ENCODE peak calls at places on chromosomes 2 and 18, in ten cellular contexts. U is GM23248, F is C1 segment of cervical spinal cord, T is neural crest cell, L is H7, N is ACHN, Y is iris pigment epithelial cell, E is occipital lobe, D is SW 1271, W is H9. C is an unnamed sample.

GRCh38 chr2:183089192-183089851 is 10.8 kb downstream of the DUSP19 start:
- DNase-seq in D (no peak), L (no peak), Y (no peak), W (no peak), T (no peak), F (no peak), N (peak), U (no peak), E (no peak), C (no peak)

GRCh38 chr2:29463181-29463900 is 348.1 kb downstream of the CLIP4 start:
- DNase-seq in D (no peak), N (no peak), T (no peak), E (no peak), L (no peak), U (peak), Y (peak), W (no peak), F (no peak), C (no peak)

GRCh38 chr2:8437228-8437948 is 244.5 kb upstream of the ID2 start:
- DNase-seq in W (no peak), N (no peak), E (no peak), L (no peak), Y (no peak), T (no peak), U (peak), F (no peak), D (no peak), C (no peak)

GRCh38 chr2:6793913-6794312 is 71.8 kb downstream of the CMPK2 start:
- DNase-seq in W (no peak), E (no peak), N (no peak), Y (no peak), L (no peak), D (no peak), T (no peak), U (no peak), F (no peak), C (no peak)

GRCh38 chr2:40543381-40543780 is 91.5 kb upstream of the SLC8A1 start:
- DNase-seq in D (no peak), Y (no peak), L (no peak), E (no peak), U (no peak), W (no peak), N (no peak), F (no peak), T (no peak), C (no peak)

GRCh38 chr18:30971338-30971956 is 71.1 kb downstream of the DSC3 start:
- DNase-seq in U (peak), T (no peak), L (no peak), D (no peak), E (no peak), F (no peak), W (no peak), Y (peak), N (peak), C (no peak)

GRCh38 chr18:76834379-76834778 is 12.0 kb downstream of the ZNF236 start:
- DNase-seq in D (no peak), W (no peak), E (no peak), Y (no peak), L (no peak), U (no peak), N (no peak), T (no peak), F (no peak), C (no peak)

GRCh38 chr2:159456500-159457426 is 159.6 kb downstream of the BAZ2B start:
- DNase-seq in U (no peak), E (no peak), Y (peak), L (no peak), T (no peak), W (no peak), N (no peak), F (no peak), D (no peak), C (no peak)

GRCh38 chr2:68185541-68186164 is 28.0 kb downstream of the PNO1 start:
- DNase-seq in Y (peak), D (no peak), N (peak), U (peak), W (peak), F (no peak), E (no peak), T (peak), L (peak), C (peak)

GRCh38 chr2:3648652-3649177 is 9.3 kb upstream of the ALLC start:
- DNase-seq in E (no peak), T (no peak), W (no peak), D (no peak), F (no peak), L (no peak), N (no peak), Y (no peak), U (no peak), C (no peak)

GRCh38 chr2:43133708-43134570 is 92.5 kb downstream of the ZFP36L2 start:
- DNase-seq in D (no peak), L (peak), E (no peak), F (no peak), Y (no peak), N (no peak), W (no peak), T (no peak), U (no peak), C (peak)

GRCh38 chr2:113133696-113134558 is 6.5 kb downstream of the IL1RN start:
- DNase-seq in U (peak), D (no peak), T (no peak), L (no peak), W (no peak), E (no peak), N (no peak), Y (no peak), F (no peak), C (peak)

GRCh38 chr2:190443778-190444481 is 35.8 kb downstream of the MFSD6 start:
- DNase-seq in F (no peak), U (peak), D (no peak), E (no peak), Y (peak), W (no peak), L (no peak), N (no peak), T (no peak), C (no peak)

GRCh38 chr2:52115750-52116149 is 1083.8 kb upstream of the NRXN1 start:
- DNase-seq in N (no peak), E (no peak), L (no peak), T (no peak), F (no peak), Y (no peak), D (no peak), U (no peak), W (no peak), C (no peak)

GRCh38 chr2:240250985-240251847 is 110.8 kb upstream of the OTOS start:
- DNase-seq in F (peak), D (peak), L (peak), Y (peak), E (peak), U (peak), W (peak), T (peak), N (peak), C (peak)

GRCh38 chr2:237097911-237098702 is 12.4 kb downstream of the COPS8 start:
- DNase-seq in D (no peak), L (no peak), U (peak), F (no peak), T (no peak), N (peak), W (no peak), Y (peak), E (no peak), C (no peak)

GRCh38 chr2:101722878-101723277 is 25.4 kb downstream of the MAP4K4 start:
- DNase-seq in U (no peak), L (no peak), W (no peak), F (no peak), E (no peak), T (no peak), Y (no peak), N (no peak), D (no peak), C (peak)

GRCh38 chr2:79389475-79389874 is 123.4 kb upstream of the CTNNA2 start:
- DNase-seq in Y (no peak), L (no peak), W (no peak), N (no peak), E (no peak), F (no peak), U (no peak), D (no peak), T (no peak), C (no peak)

GRCh38 chr18:4256786-4257417 is 198.2 kb downstream of the DLGAP1 start:
- DNase-seq in F (no peak), L (no peak), T (no peak), U (no peak), N (no peak), E (no peak), D (no peak), W (no peak), Y (no peak), C (no peak)

GRCh38 chr2:233448220-233448559 is 93.9 kb downstream of the DGKD start:
- DNase-seq in Y (peak), D (no peak), N (peak), L (peak), U (no peak), F (no peak), E (no peak), W (peak), T (no peak), C (no peak)